ENCODE peak calls at places on chromosomes 2 and 18, in five cellular contexts. A is CD8-positive, alpha-beta T cell; W is T1000; Z is uterus; L is OCI-LY7. S is an unnamed sample.

GRCh38 chr2:64291181-64291580 is 147.0 kb upstream of the PELI1 start:
- DNase-seq in A (no peak), W (peak), Z (no peak), L (no peak), S (no peak)

GRCh38 chr2:124001681-124002080 is 23.4 kb upstream of the CNTNAP5 start:
- DNase-seq in A (no peak), W (no peak), Z (no peak), L (no peak), S (no peak)

GRCh38 chr2:27667439-27667838 is 3.8 kb downstream of the SLC4A1AP start:
- DNase-seq in A (no peak), W (no peak), Z (no peak), L (no peak), S (no peak)

GRCh38 chr18:1976484-1976883 is 594.8 kb downstream of the METTL4 start:
- DNase-seq in A (no peak), W (no peak), Z (no peak), L (no peak), S (no peak)

GRCh38 chr2:151771599-151772358 is 37.5 kb upstream of the NEB start:
- DNase-seq in A (no peak), W (no peak), Z (peak), L (peak), S (no peak)

GRCh38 chr2:49973917-49974368 is 819.6 kb upstream of the FSHR start:
- DNase-seq in A (peak), W (peak), Z (peak), L (no peak), S (peak)

GRCh38 chr2:70463997-70464396 is 89.6 kb downstream of the TGFA start:
- DNase-seq in A (no peak), W (no peak), Z (no peak), L (no peak), S (no peak)

GRCh38 chr18:33135951-33136660 is 304.4 kb downstream of the CCDC178 start:
- DNase-seq in A (no peak), W (no peak), Z (no peak), L (no peak), S (no peak)

GRCh38 chr2:54482725-54483124 is 26.6 kb downstream of the SPTBN1 start:
- DNase-seq in A (no peak), W (peak), Z (no peak), L (no peak), S (no peak)

GRCh38 chr2:138121769-138122661 is 157.7 kb downstream of the HNMT start:
- DNase-seq in A (no peak), W (no peak), Z (no peak), L (no peak), S (no peak)

S was measured in sciatic nerve.